ENCODE peak calls at places on chromosome 18, in six cellular contexts. S is fibroblast of lung, X is spleen, W is H1, V is hepatocyte, E is body of pancreas. M is an unnamed sample. For H3K4me1, the result is how much of the 10 kb centered on the place peaks cover.

GRCh38 chr18:75213610-75214009 is 3.0 kb downstream of the TSHZ1 start:
- DNase-seq in W (no peak), X (no peak), V (no peak), S (peak), E (no peak), M (no peak)

GRCh38 chr18:41338341-41338740 is 616.7 kb upstream of the PIK3C3 start:
- DNase-seq in X (no peak), V (no peak), E (no peak), W (no peak), S (no peak), M (no peak)

GRCh38 chr18:5626130-5626880 is 82.5 kb upstream of the EPB41L3 start:
- DNase-seq in S (no peak), W (no peak), V (no peak), X (no peak), E (no peak), M (no peak)

GRCh38 chr18:56945171-56945863 is 201.6 kb upstream of the BOD1L2 start:
- DNase-seq in W (no peak), X (no peak), E (no peak), S (no peak), V (no peak), M (no peak)

GRCh38 chr18:75896865-75897264 is 469.4 kb upstream of the SMIM21 start:
- DNase-seq in E (no peak), W (no peak), X (no peak), S (peak), V (peak), M (no peak)

GRCh38 chr18:58512161-58512581 is 116.7 kb downstream of the ALPK2 start:
- DNase-seq in E (no peak), X (no peak), S (no peak), W (peak), V (no peak), M (no peak)

GRCh38 chr18:25061345-25061744 is 290.6 kb downstream of the ZNF521 start:
- DNase-seq in W (no peak), E (no peak), V (no peak), S (no peak), X (no peak), M (no peak)

GRCh38 chr18:8139971-8140406 is 469.2 kb upstream of the RAB12 start:
- DNase-seq in S (no peak), E (no peak), V (no peak), X (no peak), W (no peak), M (peak)

GRCh38 chr18:58611471-58612131 is 17.3 kb downstream of the ALPK2 start:
- DNase-seq in S (peak), W (peak), E (no peak), V (no peak), X (no peak), M (no peak)

DNA sequence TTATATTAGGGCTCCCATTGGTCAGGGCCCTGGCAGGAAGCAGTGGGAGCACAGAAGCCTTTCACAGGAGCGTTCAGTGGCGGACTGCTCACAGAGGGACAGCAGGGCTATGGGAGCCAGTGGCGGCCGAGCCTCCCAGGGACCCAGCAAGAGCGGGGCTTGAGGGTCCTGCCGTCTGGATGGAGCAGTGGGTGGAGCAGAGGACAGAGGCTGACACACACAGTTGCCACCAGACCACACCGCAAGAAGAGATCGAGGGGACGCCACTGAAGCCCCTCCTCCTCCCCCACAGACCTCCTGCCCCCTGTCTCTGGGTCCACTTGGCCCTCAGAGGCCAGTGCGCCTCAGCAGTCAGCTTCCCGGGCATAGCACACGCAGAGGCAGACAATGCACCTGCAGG is 39.3 kb downstream of the SALL3 start:
- DNase-seq in E (no peak), S (no peak), X (no peak), V (no peak), W (no peak), M (no peak)
- TF ChIP-seq CTCF in E (no peak), S (no peak), X (no peak), V (no peak), W (no peak), M (no peak)

GRCh38 chr18:55487997-55488396 is 100.0 kb downstream of the TCF4 start:
- DNase-seq in V (no peak), S (no peak), W (no peak), X (no peak), E (no peak), M (no peak)
- H3K4me1 ChIP-seq in V (under half), S (under half), W (under half), X (under half), E (under half), M (half or more)

GRCh38 chr18:49447810-49448745 is 12.4 kb downstream of the DYM start:
- DNase-seq in X (no peak), W (no peak), E (no peak), V (peak), S (peak), M (no peak)
- TF ChIP-seq CTCF in X (peak), W (no peak), E (no peak), V (peak), S (peak), M (peak)

GRCh38 chr18:21743166-21743831 is 2.7 kb downstream of the MIB1 start:
- DNase-seq in S (no peak), X (no peak), V (no peak), W (no peak), E (no peak), M (no peak)
- H3K4me1 ChIP-seq in S (under half), X (half or more), V (under half), W (under half), E (under half), M (half or more)

DNA sequence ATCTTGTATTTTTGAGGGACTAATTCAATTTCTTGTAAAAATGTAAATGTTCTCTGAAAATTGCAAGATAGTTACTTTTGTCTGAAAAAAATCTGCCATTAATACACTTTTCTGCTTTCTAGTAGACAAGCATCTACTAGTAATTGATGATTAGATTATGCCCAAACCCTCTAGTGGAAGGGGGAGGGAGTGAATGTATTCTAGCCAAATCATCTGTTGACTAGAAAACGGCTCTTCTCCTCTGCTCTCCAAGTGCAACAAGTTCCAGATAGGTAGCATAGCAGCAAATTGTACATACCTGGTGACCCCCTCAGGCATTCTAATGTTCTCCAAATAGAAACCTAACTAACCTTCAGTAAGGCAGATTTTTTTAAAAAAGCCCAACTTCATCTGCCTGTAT is 58.6 kb downstream of the RELCH start:
- DNase-seq in V (no peak), X (no peak), E (no peak), S (no peak), W (no peak), M (no peak)
- TF ChIP-seq CTCF in V (no peak), X (no peak), E (no peak), S (peak), W (no peak), M (no peak)

DNA sequence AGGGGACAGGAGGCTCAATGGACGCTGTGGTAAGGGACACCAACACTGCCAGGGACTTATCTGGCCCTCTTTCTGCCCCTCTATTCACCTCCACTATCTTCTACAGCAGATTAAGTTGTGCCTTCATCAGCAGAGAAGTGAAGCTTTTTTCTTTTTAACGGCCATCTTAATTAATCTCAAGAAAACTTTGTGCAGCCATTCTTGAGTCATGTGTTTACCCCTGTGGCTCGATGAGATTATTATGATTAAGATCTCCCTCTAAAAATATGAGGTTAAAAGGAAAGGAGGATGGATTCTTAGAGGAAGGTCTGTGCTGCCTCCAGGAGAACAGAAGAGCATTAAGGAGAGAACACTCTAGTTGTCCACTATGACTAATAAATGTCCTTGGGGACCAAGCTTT is 32.4 kb upstream of the DSC1 start:
- DNase-seq in S (no peak), W (no peak), E (no peak), V (no peak), X (no peak), M (no peak)
- H3K4me1 ChIP-seq in S (under half), W (under half), E (under half), V (under half), X (under half), M (under half)

GRCh38 chr18:45441110-45441842 is 174.0 kb upstream of the SLC14A2 start:
- DNase-seq in S (peak), E (peak), V (no peak), W (no peak), X (no peak), M (no peak)
- TF ChIP-seq CTCF in S (peak), E (no peak), V (no peak), W (no peak), X (no peak), M (peak)

DNA sequence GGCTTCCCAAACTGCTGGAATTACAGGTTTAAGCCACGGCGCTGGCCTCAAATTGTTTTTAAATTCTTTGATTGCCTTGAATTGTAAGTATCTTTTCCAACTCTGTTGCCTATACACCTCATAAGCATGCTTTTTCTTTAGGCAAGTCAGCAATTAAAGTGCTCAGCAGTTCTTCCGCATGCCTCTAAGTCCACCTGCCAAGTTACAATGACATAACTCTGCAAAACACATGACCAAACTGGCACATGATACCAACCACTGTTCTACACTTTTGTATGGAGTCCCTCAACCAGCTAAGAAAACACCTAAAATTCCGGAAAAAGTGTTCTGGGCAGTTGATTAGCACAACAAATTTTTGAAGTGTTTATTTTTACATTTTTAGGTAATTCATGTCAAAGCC is 5.1 kb downstream of the TXNL4A start:
- DNase-seq in E (no peak), X (no peak), V (no peak), W (no peak), S (no peak), M (no peak)
- H3K4me1 ChIP-seq in E (under half), X (half or more), V (under half), W (under half), S (under half), M (half or more)

GRCh38 chr18:62526098-62527025 is 3.5 kb downstream of the ZCCHC2 start:
- DNase-seq in V (peak), W (peak), X (peak), E (peak), S (peak), M (peak)
- TF ChIP-seq CTCF in V (no peak), W (no peak), X (peak), E (no peak), S (no peak), M (no peak)